ENCODE peak calls at places on chromosome 18, in ten cellular contexts. M, N, U, I, H, O, S, E, F and V are unnamed samples.

GRCh38 chr18:63240541-63241316 is 78.8 kb downstream of the BCL2 start:
- DNase-seq in M (no peak), H (no peak), O (no peak), E (no peak), N (no peak), U (peak), S (no peak), F (no peak), I (no peak), V (no peak)

GRCh38 chr18:57648414-57648813 is 26.8 kb upstream of the NARS1 start:
- DNase-seq in H (no peak), E (no peak), O (no peak), U (no peak), N (no peak), F (no peak), S (no peak), M (no peak), I (no peak), V (no peak)

GRCh38 chr18:79963658-79964329 is 649 bp upstream of the HSBP1L1 start:
- DNase-seq in F (no peak), N (no peak), M (no peak), O (no peak), E (no peak), U (no peak), I (no peak), H (no peak), S (no peak), V (no peak)

GRCh38 chr18:36153203-36153602 is 23.5 kb downstream of the ELP2 start:
- DNase-seq in S (no peak), M (no peak), H (peak), E (no peak), O (peak), U (peak), F (no peak), N (no peak), I (no peak), V (no peak)

GRCh38 chr18:11419336-11419735 is 190.1 kb upstream of the SLC35G4 start:
- DNase-seq in F (no peak), I (no peak), M (no peak), E (no peak), H (no peak), O (no peak), S (no peak), N (no peak), U (peak), V (no peak)

GRCh38 chr18:13611616-13612110 is 114.7 kb downstream of the FAM210A start:
- DNase-seq in U (peak), F (no peak), E (no peak), S (peak), N (no peak), M (no peak), H (peak), O (no peak), I (peak), V (peak)

GRCh38 chr18:56517181-56517580 is 121.2 kb downstream of the TXNL1 start:
- DNase-seq in E (no peak), I (no peak), F (no peak), S (no peak), H (peak), U (no peak), M (no peak), N (no peak), O (no peak), V (no peak)

GRCh38 chr18:57077786-57078552 is 68.9 kb upstream of the BOD1L2 start:
- DNase-seq in M (no peak), S (no peak), N (no peak), U (no peak), O (no peak), F (no peak), I (no peak), E (no peak), H (no peak), V (no peak)

GRCh38 chr18:9260388-9261380 is 73.9 kb upstream of the TWSG1 start:
- DNase-seq in O (no peak), N (no peak), E (no peak), H (no peak), F (no peak), M (no peak), S (peak), I (no peak), U (peak), V (no peak)

GRCh38 chr18:55998071-55998522 is 410.1 kb upstream of the TCF4 start:
- DNase-seq in U (peak), N (peak), H (peak), S (peak), M (peak), O (no peak), E (no peak), F (no peak), I (no peak), V (peak)

GRCh38 chr18:13568443-13569392 is 157.6 kb downstream of the FAM210A start:
- DNase-seq in U (no peak), F (no peak), H (no peak), E (no peak), I (no peak), M (no peak), N (no peak), O (peak), S (no peak), V (no peak)

GRCh38 chr18:45522371-45522770 is 92.9 kb upstream of the SLC14A2 start:
- DNase-seq in E (no peak), U (peak), F (no peak), S (peak), H (peak), M (no peak), I (no peak), N (no peak), O (no peak), V (no peak)

GRCh38 chr18:50306944-50307343 is 19.5 kb upstream of the CXXC1 start:
- DNase-seq in O (no peak), F (no peak), U (peak), E (no peak), S (no peak), M (no peak), N (no peak), H (peak), I (no peak), V (no peak)

GRCh38 chr18:9823805-9824473 is 61.8 kb upstream of the TXNDC2 start:
- DNase-seq in N (no peak), U (peak), I (peak), F (no peak), O (no peak), E (no peak), H (peak), S (peak), M (no peak), V (no peak)

GRCh38 chr18:57087985-57088384 is 58.9 kb upstream of the BOD1L2 start:
- DNase-seq in E (no peak), M (no peak), U (no peak), H (peak), I (no peak), N (no peak), F (peak), O (no peak), S (no peak), V (no peak)

GRCh38 chr18:25053484-25053883 is 298.5 kb downstream of the ZNF521 start:
- DNase-seq in N (no peak), F (no peak), S (no peak), U (no peak), O (no peak), E (no peak), M (no peak), I (no peak), H (no peak), V (no peak)

GRCh38 chr18:58452392-58453166 is 176.3 kb downstream of the ALPK2 start:
- DNase-seq in E (no peak), N (no peak), H (no peak), S (no peak), I (no peak), O (no peak), F (no peak), M (no peak), U (no peak), V (no peak)

GRCh38 chr18:23403310-23403709 is 49.8 kb upstream of the RIOK3 start:
- DNase-seq in O (no peak), N (no peak), S (no peak), I (no peak), E (no peak), U (no peak), H (no peak), M (no peak), F (no peak), V (no peak)

GRCh38 chr18:23398401-23398800 is 54.7 kb upstream of the RIOK3 start:
- DNase-seq in N (no peak), S (peak), E (no peak), F (no peak), H (peak), M (no peak), I (no peak), O (no peak), U (peak), V (no peak)

GRCh38 chr18:23400918-23401317 is 52.2 kb upstream of the RIOK3 start:
- DNase-seq in U (no peak), I (no peak), N (no peak), H (no peak), S (no peak), M (no peak), F (no peak), O (no peak), E (no peak), V (no peak)

GRCh38 chr18:23399067-23399466 is 54.0 kb upstream of the RIOK3 start:
- DNase-seq in N (no peak), I (no peak), O (no peak), M (no peak), S (no peak), H (no peak), E (no peak), U (no peak), F (no peak), V (no peak)

DNA sequence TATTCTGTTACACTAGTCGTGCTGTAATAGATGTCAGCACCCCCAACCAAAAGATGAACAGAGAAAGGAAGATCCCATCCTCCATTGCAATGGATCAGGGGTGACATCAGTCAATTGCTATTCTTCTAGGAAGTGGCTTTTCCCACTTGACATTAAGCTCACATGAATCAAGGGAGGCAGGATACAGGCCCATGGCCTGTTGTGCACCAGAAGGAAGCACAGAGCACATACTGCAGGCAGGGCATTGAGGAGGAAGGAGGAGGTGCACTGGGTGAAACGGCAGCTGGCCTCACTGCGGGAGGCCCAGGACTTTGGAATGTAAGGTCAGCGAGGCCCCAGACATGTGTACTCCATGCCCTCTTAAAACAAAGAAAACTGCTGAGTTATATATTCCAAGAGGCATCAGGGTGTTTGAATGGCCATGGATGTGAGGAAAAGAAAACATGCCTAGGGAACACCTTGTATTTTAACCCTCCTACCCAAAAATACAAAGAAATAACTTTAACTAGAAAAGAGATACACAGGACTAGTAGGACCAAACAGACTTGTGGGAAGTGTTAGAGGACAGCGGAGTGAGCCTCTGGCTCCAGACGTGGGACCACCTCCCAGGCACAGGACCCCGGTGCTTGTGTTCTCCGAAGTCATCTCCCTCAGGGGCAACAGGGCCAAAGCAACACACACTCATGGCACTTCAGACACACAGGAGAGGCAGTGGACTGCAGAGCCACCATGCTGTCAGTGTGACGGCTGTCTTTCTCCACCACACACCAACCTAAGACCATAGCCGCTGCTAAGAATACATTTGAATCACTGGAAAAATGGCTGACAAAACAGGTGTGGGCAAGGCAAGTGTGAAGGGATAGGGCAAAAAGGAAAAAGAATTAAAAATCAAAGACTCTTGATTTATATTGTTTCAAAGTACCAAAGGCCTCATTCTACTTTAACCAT is 51.4 kb upstream of the RIOK3 start:
- DNase-seq in N (peak), H (peak), F (no peak), I (no peak), E (no peak), M (peak), S (peak), O (peak), U (peak), V (no peak)
- H3K27ac ChIP-seq in N (no peak), H (no peak), F (no peak), I (no peak), E (peak), M (peak), S (peak), O (peak), U (peak), V (no peak)

GRCh38 chr18:54150226-54150625 is 74.2 kb downstream of the MBD2 start:
- DNase-seq in O (no peak), N (no peak), I (no peak), H (no peak), M (no peak), E (no peak), U (no peak), F (peak), S (no peak), V (no peak)
- H3K27ac ChIP-seq in O (no peak), N (no peak), I (no peak), H (no peak), M (no peak), E (peak), U (no peak), F (peak), S (peak), V (no peak)

GRCh38 chr18:48943736-48944527 is 6.8 kb downstream of the SMAD7 start:
- DNase-seq in I (no peak), F (no peak), S (no peak), U (no peak), O (no peak), M (no peak), N (no peak), E (no peak), H (no peak), V (no peak)
- H3K27ac ChIP-seq in I (peak), F (no peak), S (no peak), U (peak), O (peak), M (peak), N (peak), E (peak), H (peak), V (peak)

DNA sequence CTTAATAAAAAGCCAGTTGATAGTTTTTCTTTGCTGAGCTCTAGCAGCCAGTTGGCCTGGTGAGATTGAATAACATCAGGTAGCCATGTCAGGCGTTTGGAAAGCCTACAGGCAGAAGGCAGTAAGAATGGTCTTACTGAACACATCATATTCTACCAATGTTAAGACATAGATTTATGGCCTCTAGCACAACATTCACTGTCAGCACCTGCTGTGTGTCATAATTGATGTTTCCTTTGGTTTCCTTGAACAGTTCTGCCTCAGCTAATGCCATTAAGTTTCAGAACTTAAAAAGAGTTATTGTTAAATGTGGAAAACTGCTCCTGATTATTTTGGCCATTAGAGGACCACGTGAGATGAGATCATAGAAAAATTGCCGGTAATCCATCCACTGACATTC is 434.6 kb downstream of the PTPRM start:
- DNase-seq in N (no peak), S (no peak), F (no peak), O (no peak), I (no peak), H (no peak), U (no peak), E (no peak), M (no peak), V (no peak)
- H3K27ac ChIP-seq in N (no peak), S (no peak), F (no peak), O (no peak), I (no peak), H (no peak), U (no peak), E (no peak), M (no peak), V (no peak)